ENCODE peak calls at places on chromosomes 2 and 18, in five cellular contexts. Y is PC-3, C is SK-N-SH, E is GM23338, Q is HCT116. N is an unnamed sample.
A peak's percentile ranks its signal among the peaks of the same experiment; 100 is the strongest.

GRCh38 chr18:48543228-48543627 is 4.4 kb downstream of the CTIF start:
- DNase-seq in Y (peak; percentile 4), Q (no peak), C (no peak), E (peak; percentile 74), N (no peak)

GRCh38 chr2:608711-609110 is 68.5 kb downstream of the TMEM18 start:
- DNase-seq in Q (no peak), E (no peak), C (no peak), Y (no peak), N (no peak)

GRCh38 chr2:207482630-207483029 is 47.1 kb upstream of the CREB1 start:
- DNase-seq in C (no peak), Q (no peak), Y (peak; percentile 70), E (no peak), N (no peak)

GRCh38 chr2:132374961-132375360 is 41.6 kb upstream of the GPR39 start:
- DNase-seq in Q (no peak), Y (no peak), E (no peak), C (no peak), N (no peak)

GRCh38 chr2:222733846-222734689 is 62.6 kb downstream of the MOGAT1 start:
- DNase-seq in Q (no peak), C (peak; percentile 15), E (no peak), Y (no peak), N (no peak)

GRCh38 chr18:50651334-50651733 is 91.4 kb downstream of the MAPK4 start:
- DNase-seq in Y (no peak), Q (no peak), C (no peak), E (no peak), N (no peak)

GRCh38 chr2:169757778-169758177 is 24.1 kb downstream of the KLHL23 start:
- DNase-seq in C (no peak), E (no peak), Q (no peak), Y (no peak), N (no peak)

GRCh38 chr2:204871246-204871953 is 326.1 kb downstream of the PARD3B start:
- DNase-seq in Y (peak; percentile 57), E (peak; percentile 43), C (peak; percentile 23), Q (no peak), N (no peak)

GRCh38 chr2:49288113-49288710 is 133.9 kb upstream of the FSHR start:
- DNase-seq in Q (no peak), C (no peak), Y (no peak), E (no peak), N (no peak)

GRCh38 chr2:108323619-108324018 is 34.9 kb downstream of the SULT1C2 start:
- DNase-seq in E (no peak), C (no peak), Q (no peak), Y (peak; percentile 64), N (no peak)

GRCh38 chr2:210302326-210302725 is 12.6 kb downstream of the MYL1 start:
- DNase-seq in Q (no peak), C (no peak), E (no peak), Y (no peak), N (no peak)
- TF ChIP-seq EZH2phosphoT487 in Q (no peak), C (no peak), E (no peak), Y (no peak), N (no peak)

GRCh38 chr2:209471037-209471436 is 47.2 kb downstream of the MAP2 start:
- DNase-seq in E (no peak), C (no peak), Y (peak; percentile 49), Q (no peak), N (no peak)
- TF ChIP-seq EZH2phosphoT487 in E (no peak), C (no peak), Y (no peak), Q (no peak), N (no peak)

DNA sequence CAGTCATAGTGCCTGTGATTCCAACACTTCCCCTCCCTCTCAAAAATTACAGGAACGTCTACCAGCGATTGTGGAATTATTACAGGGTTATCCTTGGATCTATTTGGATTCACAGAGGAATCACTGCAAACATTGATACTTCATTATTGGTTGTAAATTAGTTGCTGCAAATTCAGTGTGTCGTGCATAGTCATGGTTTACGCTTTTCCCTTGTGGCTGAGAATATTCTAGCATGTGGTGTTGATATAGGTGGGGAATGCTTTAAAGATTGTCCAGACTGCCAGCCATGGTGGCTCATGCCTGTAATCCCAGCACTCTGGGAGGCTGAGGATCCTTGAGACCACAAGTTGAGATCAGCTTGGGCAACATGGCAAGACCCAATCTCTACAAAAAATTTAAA is 48.7 kb upstream of the PDK1 start:
- DNase-seq in C (no peak), E (no peak), Y (no peak), Q (no peak), N (no peak)
- TF ChIP-seq EZH2phosphoT487 in C (no peak), E (no peak), Y (no peak), Q (no peak), N (no peak)

DNA sequence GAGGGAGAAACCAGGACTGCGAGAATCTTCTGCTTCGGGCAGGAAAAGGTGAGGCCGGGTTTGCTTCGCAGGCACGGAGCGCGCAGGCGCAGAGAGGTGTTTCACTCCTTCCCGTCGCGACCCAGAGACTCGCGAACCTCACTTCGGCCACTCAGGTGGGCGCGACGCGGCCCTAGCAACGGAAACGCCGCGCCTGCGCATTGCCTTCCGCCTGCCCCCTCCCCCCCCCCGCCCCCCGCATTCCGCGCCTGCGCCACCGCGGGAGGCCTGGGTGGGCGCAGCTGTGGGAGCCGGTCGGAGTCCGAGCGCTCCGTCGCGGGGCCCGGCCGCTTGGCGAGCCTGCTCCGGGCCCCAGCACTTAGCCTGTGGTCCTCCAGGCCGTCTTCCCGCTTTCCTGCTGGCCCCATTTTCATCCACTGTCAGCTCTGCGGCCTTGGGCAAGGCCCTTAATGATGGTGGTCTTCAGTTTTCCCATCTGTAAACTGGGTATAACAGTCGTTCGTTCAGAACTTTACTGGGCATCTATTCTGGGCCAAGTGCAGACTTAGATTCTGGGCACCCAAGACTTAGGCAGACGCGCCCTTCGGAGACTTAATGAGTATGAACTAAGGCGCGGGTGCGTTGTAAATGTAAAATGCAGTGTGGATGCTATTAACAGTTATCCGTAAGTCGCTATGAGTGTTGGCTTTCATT is 62.1 kb upstream of the ACKR3 start:
- DNase-seq in C (peak; percentile 90), Q (no peak), Y (no peak), E (peak; percentile 92), N (no peak)
- TF ChIP-seq EZH2phosphoT487 in C (no peak), Q (no peak), Y (no peak), E (no peak), N (no peak)

GRCh38 chr2:31558401-31559295 is 22.1 kb downstream of the SRD5A2 start:
- DNase-seq in C (no peak), Y (peak; percentile 82), Q (no peak), E (no peak), N (no peak)
- TF ChIP-seq EZH2phosphoT487 in C (no peak), Y (no peak), Q (no peak), E (no peak), N (no peak)

GRCh38 chr2:239730897-239731296 is 294.2 kb downstream of the NDUFA10 start:
- DNase-seq in Y (no peak), Q (no peak), E (no peak), C (peak; percentile 79), N (no peak)

GRCh38 chr2:239731998-239732665 is 293.0 kb downstream of the NDUFA10 start:
- DNase-seq in Y (no peak), E (no peak), Q (no peak), C (no peak), N (no peak)

GRCh38 chr2:239729681-239730566 is 295.2 kb downstream of the NDUFA10 start:
- DNase-seq in Q (no peak), Y (no peak), C (no peak), E (no peak), N (no peak)

GRCh38 chr2:239732666-239733010 is 292.5 kb downstream of the NDUFA10 start:
- DNase-seq in Y (no peak), Q (no peak), C (no peak), E (no peak), N (no peak)

GRCh38 chr2:239731422-239731821 is 293.7 kb downstream of the NDUFA10 start:
- DNase-seq in C (no peak), Y (no peak), E (peak; percentile 22), Q (no peak), N (no peak)
- TF ChIP-seq EZH2phosphoT487 in C (no peak), Y (no peak), E (no peak), Q (no peak), N (no peak)

GRCh38 chr2:121338281-121338680 is 53.3 kb upstream of the TFCP2L1 start:
- DNase-seq in Q (no peak), E (peak; percentile 81), Y (no peak), C (no peak), N (no peak)

GRCh38 chr2:121335294-121336290 is 50.6 kb upstream of the TFCP2L1 start:
- DNase-seq in E (no peak), Y (no peak), Q (no peak), C (no peak), N (no peak)

GRCh38 chr2:121333834-121334558 is 49.0 kb upstream of the TFCP2L1 start:
- DNase-seq in Q (no peak), Y (no peak), C (no peak), E (no peak), N (no peak)

GRCh38 chr2:121334581-121335293 is 49.7 kb upstream of the TFCP2L1 start:
- DNase-seq in E (peak; percentile 76), Q (no peak), Y (no peak), C (no peak), N (no peak)

GRCh38 chr2:121336528-121337294 is 51.7 kb upstream of the TFCP2L1 start:
- DNase-seq in Y (no peak), C (no peak), E (peak; percentile 17), Q (no peak), N (no peak)
- TF ChIP-seq EZH2phosphoT487 in Y (no peak), C (no peak), E (no peak), Q (no peak), N (no peak)

GRCh38 chr2:146806295-146807005 is 1038.4 kb upstream of the ACVR2A start:
- DNase-seq in Y (peak; percentile 79), Q (no peak), C (no peak), E (no peak), N (no peak)
- TF ChIP-seq EZH2phosphoT487 in Y (no peak), Q (no peak), C (no peak), E (no peak), N (no peak)

GRCh38 chr2:104866122-104866864 is 12.4 kb downstream of the POU3F3 start:
- DNase-seq in C (no peak), E (peak; percentile 62), Y (no peak), Q (no peak), N (no peak)

GRCh38 chr2:104863585-104864279 is 9.8 kb downstream of the POU3F3 start:
- DNase-seq in C (no peak), E (peak; percentile 66), Q (no peak), Y (no peak), N (no peak)

GRCh38 chr2:104864280-104864599 is 10.3 kb downstream of the POU3F3 start:
- DNase-seq in Q (no peak), E (no peak), Y (no peak), C (no peak), N (no peak)

GRCh38 chr2:104863229-104863584 is 9.3 kb downstream of the POU3F3 start:
- DNase-seq in C (no peak), E (peak; percentile 49), Q (no peak), Y (no peak), N (no peak)

DNA sequence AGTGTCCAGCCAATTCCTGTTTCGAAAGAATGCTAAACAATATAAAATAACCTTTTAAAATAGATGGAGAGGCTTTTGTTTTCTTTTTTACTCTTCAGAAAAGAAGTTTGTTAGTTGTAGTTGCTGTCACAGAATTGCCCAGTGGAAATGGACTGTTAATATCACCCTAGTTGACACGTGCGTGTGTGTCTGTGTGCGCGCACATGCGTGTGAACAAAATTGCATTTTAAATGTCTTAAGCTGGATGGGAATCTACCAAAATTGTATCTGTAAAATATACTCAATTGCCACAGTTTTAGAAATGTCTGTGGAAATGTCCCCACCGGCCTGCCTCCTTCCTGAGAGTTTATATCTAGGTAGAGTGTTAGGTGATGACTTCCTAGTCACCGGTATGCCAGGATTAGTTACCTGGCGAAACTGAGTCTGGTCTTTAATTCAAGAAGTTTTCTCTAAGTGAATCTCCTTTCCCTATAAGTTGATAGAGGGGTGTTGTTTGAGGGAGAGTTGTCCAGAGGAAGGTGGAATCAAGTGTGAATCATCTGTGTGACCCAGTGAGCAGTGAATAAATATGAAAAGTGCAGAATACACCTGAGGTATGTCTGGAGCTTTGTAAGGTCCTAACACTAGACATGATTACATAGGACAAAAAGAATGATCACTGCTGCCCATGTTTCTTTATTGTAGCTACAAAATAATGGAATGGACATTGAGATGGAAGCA is 11.0 kb downstream of the POU3F3 start:
- DNase-seq in E (peak; percentile 0), Y (no peak), C (no peak), Q (no peak), N (no peak)
- TF ChIP-seq EZH2phosphoT487 in E (no peak), Y (no peak), C (no peak), Q (no peak), N (no peak)

N was measured in MM.1S.